ENCODE peak calls at places on chromosomes 4 and X, in four cellular contexts. X is GM12878, G is H1, K is HepG2. V is an unnamed sample.

GRCh38 chrX:146346102-146346501 is 463.5 kb upstream of the CXorf51B start:
- DNase-seq in K (no peak), X (no peak), G (no peak), V (no peak)

GRCh38 chr4:46506876-46507275 is 116.9 kb upstream of the GABRA2 start:
- DNase-seq in K (no peak), X (no peak), G (no peak), V (no peak)

GRCh38 chrX:149871433-149871832 is 9.6 kb upstream of the MAGEA8 start:
- DNase-seq in X (no peak), K (no peak), G (no peak), V (no peak)

GRCh38 chr4:150943831-150944230 is 71.3 kb downstream of the LRBA start:
- DNase-seq in G (no peak), K (no peak), X (no peak), V (no peak)

GRCh38 chrX:38293741-38294140 is 33.6 kb downstream of the RPGR start:
- DNase-seq in X (no peak), G (no peak), K (no peak), V (no peak)

GRCh38 chr4:88104902-88105610 is 53.4 kb downstream of the ABCG2 start:
- DNase-seq in X (no peak), G (no peak), K (no peak), V (no peak)

GRCh38 chrX:126552313-126553022 is at the start of gene DCAF12L1:
- DNase-seq in X (no peak), G (peak), K (no peak), V (no peak)

GRCh38 chr4:52646096-52646495 is 13.0 kb downstream of the USP46 start:
- DNase-seq in K (no peak), X (no peak), G (no peak), V (no peak)

GRCh38 chr4:86174496-86174895 is 185.4 kb downstream of the MAPK10 start:
- DNase-seq in K (no peak), G (no peak), X (no peak), V (no peak)

GRCh38 chr4:52187603-52188002 is 136.5 kb downstream of the SPATA18 start:
- DNase-seq in G (no peak), X (no peak), K (no peak), V (no peak)

GRCh38 chrX:155259752-155260151 is 4.5 kb downstream of the RAB39B start:
- DNase-seq in X (no peak), K (no peak), G (no peak), V (no peak)

GRCh38 chrX:30212172-30212571 is 3.2 kb upstream of the MAGEB2 start:
- DNase-seq in K (no peak), X (no peak), G (no peak), V (no peak)

GRCh38 chr4:176340871-176341685 is 21.3 kb downstream of the SPCS3 start:
- DNase-seq in K (peak), X (no peak), G (no peak), V (peak)

GRCh38 chrX:102650903-102651241 is 411 bp upstream of the GPRASP1 start:
- DNase-seq in G (no peak), X (no peak), K (no peak), V (no peak)

GRCh38 chr4:80173387-80173786 is 23.9 kb upstream of the PRDM8 start:
- DNase-seq in X (no peak), K (no peak), G (no peak), V (no peak)

DNA sequence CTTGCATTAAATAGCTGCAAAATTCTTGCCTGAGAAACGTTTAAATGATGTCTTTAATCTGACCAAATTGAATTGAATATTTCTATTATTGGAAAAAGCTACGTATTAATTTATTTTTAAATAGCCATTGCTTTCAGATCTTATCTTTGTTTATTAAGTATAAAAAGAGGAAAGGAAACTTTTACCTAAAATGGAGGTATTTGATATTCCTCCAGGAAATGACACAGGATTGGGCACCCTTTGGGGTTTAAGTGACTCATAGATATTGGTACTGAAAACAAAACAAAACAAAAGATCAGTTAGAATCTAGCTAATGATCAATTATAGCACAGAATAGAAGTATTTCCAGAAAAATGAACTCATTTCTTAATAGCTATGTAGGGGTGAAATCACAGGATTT is 34.1 kb downstream of the PLS3 start:
- DNase-seq in X (no peak), G (no peak), K (no peak), V (no peak)
- H3K9ac ChIP-seq in X (no peak), G (no peak), K (no peak), V (no peak)

DNA sequence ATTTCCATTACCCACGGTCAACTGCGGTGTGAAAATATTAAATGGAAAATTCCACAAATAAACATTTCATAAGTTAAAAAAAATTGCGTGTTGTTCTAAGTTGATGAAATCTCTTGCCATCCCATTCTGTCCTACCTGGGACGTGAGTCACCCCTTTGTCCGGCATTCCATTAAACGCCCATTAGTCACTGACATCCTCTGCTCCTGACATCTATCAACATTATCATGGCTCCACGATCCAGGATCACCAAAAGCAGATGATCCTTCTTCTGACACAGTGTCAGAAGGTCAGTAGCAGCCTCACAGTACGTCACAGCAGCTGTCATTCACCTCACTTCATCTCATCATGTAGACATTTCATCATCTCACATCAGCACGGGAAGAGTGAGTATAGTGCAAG is 125.7 kb downstream of the ZNF827 start:
- DNase-seq in X (no peak), K (peak), G (no peak), V (no peak)
- TF ChIP-seq ZNF274 in X (no peak), K (no peak), G (no peak), V (no peak)

GRCh38 chr4:35965300-35965699 is 279.0 kb downstream of the ARAP2 start:
- DNase-seq in X (no peak), K (no peak), G (no peak), V (no peak)

GRCh38 chr4:35963383-35963782 is 280.9 kb downstream of the ARAP2 start:
- DNase-seq in X (no peak), G (no peak), K (no peak), V (no peak)

GRCh38 chr4:35966558-35966957 is 277.8 kb downstream of the ARAP2 start:
- DNase-seq in K (no peak), X (no peak), G (no peak), V (no peak)

DNA sequence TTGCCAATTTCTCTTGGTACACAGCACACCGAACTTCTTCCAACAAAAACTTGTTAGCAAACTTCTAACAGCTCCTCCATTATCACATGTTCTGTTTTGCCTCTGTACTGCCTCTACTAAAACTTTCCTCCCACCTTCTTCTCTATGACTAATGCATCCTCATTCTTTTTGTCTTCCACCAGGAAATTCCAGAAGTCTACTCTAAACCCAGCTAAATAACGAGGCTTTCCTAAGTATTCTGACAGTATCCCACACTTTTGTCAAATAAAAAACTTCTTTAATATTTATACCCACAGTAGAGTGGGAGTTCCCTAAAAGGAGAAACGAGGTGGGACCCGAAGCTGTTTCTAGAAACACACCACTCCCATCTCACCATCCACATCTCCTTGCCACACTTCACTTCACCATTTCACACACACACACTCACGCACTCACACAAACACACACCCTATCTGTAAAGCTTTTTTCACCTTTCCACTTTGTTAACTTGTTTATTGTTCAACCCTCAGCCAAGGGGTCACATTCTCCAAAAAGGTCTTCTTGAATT is 280.3 kb downstream of the ARAP2 start:
- DNase-seq in X (no peak), K (no peak), G (no peak), V (no peak)
- TF ChIP-seq SUZ12 in X (no peak), K (no peak), G (no peak), V (no peak)

GRCh38 chr4:38166082-38166481 is 205.9 kb downstream of the PTTG2 start:
- DNase-seq in K (no peak), X (no peak), G (no peak), V (no peak)

GRCh38 chr4:38161208-38162113 is 201.3 kb downstream of the PTTG2 start:
- DNase-seq in G (no peak), K (no peak), X (no peak), V (no peak)

GRCh38 chr4:38162240-38162784 is 202.1 kb downstream of the PTTG2 start:
- DNase-seq in X (no peak), G (no peak), K (peak), V (no peak)

GRCh38 chr4:38164346-38164745 is 204.1 kb downstream of the PTTG2 start:
- DNase-seq in X (no peak), K (no peak), G (no peak), V (no peak)

GRCh38 chr4:38163216-38164006 is 203.2 kb downstream of the PTTG2 start:
- DNase-seq in G (no peak), K (no peak), X (no peak), V (no peak)
- H3K9ac ChIP-seq in G (no peak), K (no peak), X (no peak), V (no peak)

GRCh38 chr4:122249357-122249756 is 97.2 kb downstream of the BLTP1 start:
- DNase-seq in X (no peak), K (peak), G (no peak), V (no peak)
- TF ChIP-seq ZNF274 in X (no peak), K (no peak), G (no peak), V (no peak)

GRCh38 chr4:138911903-138912713 is 103.5 kb upstream of the NOCT start:
- DNase-seq in K (no peak), X (no peak), G (no peak), V (no peak)
- TF ChIP-seq SUZ12 in K (no peak), X (no peak), G (no peak), V (no peak)

V was measured in NT2/D1.